ENCODE peak calls at places on chromosome 16, in five cellular contexts. S, P, Z, O and Q are unnamed samples.

GRCh38 chr16:84611041-84611440 is 6.8 kb downstream of the COTL1 start:
- DNase-seq in S (no peak), P (no peak), Z (no peak), O (no peak), Q (no peak)

GRCh38 chr16:87528690-87529579 is 36.1 kb upstream of the ZCCHC14 start:
- DNase-seq in S (no peak), P (no peak), Z (no peak), O (no peak), Q (no peak)

GRCh38 chr16:11204513-11205047 is 51.4 kb downstream of the SOCS1 start:
- DNase-seq in S (no peak), P (no peak), Z (no peak), O (no peak), Q (no peak)

GRCh38 chr16:70678121-70678897 is 7.5 kb downstream of the MTSS2 start:
- DNase-seq in S (no peak), P (no peak), Z (no peak), O (no peak), Q (no peak)

GRCh38 chr16:27795992-27796614 is 246.2 kb downstream of the KATNIP start:
- DNase-seq in S (no peak), P (peak), Z (no peak), O (peak), Q (no peak)

GRCh38 chr16:1614226-1615102 is 2.3 kb downstream of the CRAMP1 start:
- DNase-seq in S (no peak), P (no peak), Z (no peak), O (peak), Q (no peak)

GRCh38 chr16:52123842-52124241 is 423.1 kb downstream of the TOX3 start:
- DNase-seq in S (no peak), P (no peak), Z (no peak), O (no peak), Q (no peak)

GRCh38 chr16:70493863-70494770 is 29.2 kb downstream of the COG4 start:
- DNase-seq in S (no peak), P (no peak), Z (no peak), O (no peak), Q (no peak)

GRCh38 chr16:46885960-46886763 is 2.0 kb downstream of the GPT2 start:
- DNase-seq in S (no peak), P (no peak), Z (peak), O (no peak), Q (no peak)

GRCh38 chr16:74998481-74999207 is at the start of gene ZNRF1:
- DNase-seq in S (peak), P (peak), Z (peak), O (peak), Q (no peak)

GRCh38 chr16:27242868-27243590 is 25.5 kb downstream of the NSMCE1 start:
- DNase-seq in S (no peak), P (no peak), Z (peak), O (peak), Q (no peak)

GRCh38 chr16:18803569-18804462 is 2.5 kb upstream of the ARL6IP1 start:
- DNase-seq in S (no peak), P (no peak), Z (no peak), O (peak), Q (no peak)